ENCODE peak calls at places on chromosomes 2 and 18, in six cellular contexts. B, W, F, N, K and J are unnamed samples.

GRCh38 chr2:54083440-54083839 is 32.0 kb upstream of the ACYP2 start:
- DNase-seq in W (peak; percentile 60), F (peak; percentile 37), B (no peak), N (no peak), K (no peak), J (no peak)

GRCh38 chr2:9844036-9844483 is 786 bp downstream of the TAF1B start:
- DNase-seq in W (peak; percentile 31), K (peak; percentile 65), B (no peak), N (no peak), F (no peak), J (no peak)

GRCh38 chr2:105917216-105917615 is 172.5 kb downstream of the NCK2 start:
- DNase-seq in F (no peak), K (no peak), W (no peak), N (peak; percentile 15), B (no peak), J (no peak)

GRCh38 chr18:51098082-51098481 is 68.1 kb downstream of the SMAD4 start:
- DNase-seq in K (no peak), W (no peak), F (no peak), B (no peak), N (no peak), J (no peak)

GRCh38 chr2:85604568-85605339 is 2.3 kb upstream of the TMEM150A start:
- DNase-seq in F (no peak), N (no peak), W (no peak), K (peak; percentile 31), B (no peak), J (no peak)

GRCh38 chr2:232013701-232014353 is 52.3 kb downstream of the DIS3L2 start:
- DNase-seq in W (peak; percentile 97), K (peak; percentile 55), F (peak; percentile 85), B (no peak), N (no peak), J (no peak)

GRCh38 chr2:240557808-240558207 is at the start of gene ANKMY1:
- DNase-seq in W (peak; percentile 67), F (peak; percentile 69), N (peak; percentile 92), B (no peak), K (peak; percentile 46), J (peak; percentile 78)

GRCh38 chr2:240590681-240591111 is 4.2 kb downstream of the CAPN10 start:
- DNase-seq in F (no peak), K (no peak), B (no peak), N (no peak), W (no peak), J (no peak)

DNA sequence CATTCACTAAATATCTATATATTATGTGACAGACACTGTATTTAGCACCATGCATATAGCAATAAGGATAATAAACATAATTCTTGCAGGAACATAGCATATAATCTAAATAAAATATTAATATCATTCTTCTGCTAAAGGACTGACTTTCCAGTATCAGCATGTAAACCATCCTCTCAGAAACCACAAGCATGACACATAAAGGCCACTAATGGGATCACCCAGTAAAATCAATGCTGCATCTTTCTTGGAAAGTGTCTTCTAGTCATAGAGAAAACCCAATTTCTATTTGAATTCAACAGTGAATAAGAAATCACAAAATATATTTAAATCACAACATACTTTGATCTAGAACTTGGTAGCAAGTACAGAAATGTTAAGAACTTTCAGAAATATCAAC is 5.8 kb upstream of the LRP1B start:
- DNase-seq in N (no peak), F (peak; percentile 29), W (no peak), B (no peak), K (no peak), J (no peak)
- H3K14ac ChIP-seq in N (no peak overlapping the region), F (no peak overlapping the region), W (no peak overlapping the region), B (no peak overlapping the region), K (no peak overlapping the region), J (no peak overlapping the region)

DNA sequence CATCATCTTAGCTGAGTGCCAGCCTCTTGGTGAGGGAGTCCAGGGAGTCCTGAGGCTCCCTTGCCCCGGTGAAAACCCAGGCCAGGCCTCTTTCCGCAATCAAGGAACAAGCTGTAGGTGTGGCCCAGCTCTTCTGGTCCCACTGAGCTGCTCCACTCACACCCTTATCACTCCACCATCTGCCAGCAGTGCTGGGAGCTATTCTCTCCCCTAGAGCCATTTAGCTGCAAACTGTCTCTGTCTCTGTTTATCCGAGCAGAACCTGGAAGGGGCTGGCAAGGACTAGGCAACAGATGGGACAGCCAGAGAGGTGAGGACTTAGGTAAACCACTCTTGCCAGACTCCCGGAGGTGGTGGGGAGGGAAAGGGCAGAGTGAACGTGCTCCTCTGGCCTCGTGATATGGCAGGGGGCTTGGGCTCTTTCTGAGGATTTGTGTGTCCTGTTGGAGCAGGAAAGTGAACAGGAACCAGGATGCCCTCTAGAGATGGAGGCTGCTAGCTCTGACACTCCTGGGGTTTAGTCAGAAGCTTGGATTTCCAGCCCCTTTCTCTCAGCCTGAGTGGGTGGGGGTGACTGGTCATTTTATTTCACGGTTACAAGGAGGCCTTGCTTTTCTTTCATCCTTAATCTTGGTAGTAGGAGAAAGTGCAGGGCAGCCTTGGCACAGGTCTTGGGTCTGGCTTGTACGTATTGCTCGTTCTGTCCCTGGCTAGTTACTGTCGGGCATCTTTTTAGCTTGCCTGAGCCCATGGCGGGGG is 19.6 kb downstream of the B3GNT2 start:
- DNase-seq in N (no peak), W (peak; percentile 46), K (peak; percentile 60), F (peak; percentile 44), B (no peak), J (no peak)
- H3K18ac ChIP-seq in N (no peak overlapping the region), W (no peak overlapping the region), K (peak overlapping the region; percentile 13), F (peak overlapping the region; percentile 79), B (peak overlapping the region; percentile 16), J (no peak overlapping the region)

DNA sequence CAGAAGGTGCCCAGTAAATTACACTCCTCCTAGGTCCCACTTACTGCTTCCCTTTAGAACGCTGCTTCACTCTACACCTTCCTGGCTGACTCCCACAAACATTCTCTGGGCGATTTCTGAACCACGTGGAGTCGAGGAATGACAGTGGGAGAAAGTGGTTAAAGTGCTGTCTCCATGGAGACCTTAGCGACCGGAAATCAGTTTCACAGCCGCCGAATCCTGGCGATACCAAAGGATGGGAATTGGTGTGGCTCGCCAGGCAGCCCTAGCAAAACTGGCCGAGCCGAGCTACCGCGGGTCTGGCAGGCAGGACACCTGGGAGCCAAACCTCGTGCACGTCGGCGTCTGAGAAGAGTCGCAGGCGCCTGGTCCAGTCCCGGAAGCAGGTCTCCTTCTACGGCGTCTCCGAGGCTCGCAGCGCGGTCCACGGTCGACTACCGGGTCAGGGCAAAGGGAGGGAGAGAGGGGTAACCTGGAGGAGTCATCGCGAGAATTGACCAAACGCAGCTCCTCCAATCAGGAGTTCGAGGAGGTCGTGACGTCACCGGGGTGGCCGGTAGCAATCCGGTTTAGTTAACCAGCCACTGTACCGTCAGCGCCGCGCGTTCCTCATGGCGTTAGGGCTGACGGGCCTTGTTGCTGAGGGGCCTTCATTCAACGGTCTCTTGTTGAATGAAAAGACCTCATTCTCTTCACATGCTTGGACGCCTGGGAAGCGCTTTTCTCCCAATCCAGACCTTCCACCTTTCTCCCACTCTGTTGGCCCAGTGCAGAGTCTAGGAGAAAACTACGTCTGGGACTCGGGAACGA is at the start of gene THADA:
- DNase-seq in W (peak; percentile 99), B (peak; percentile 97), F (peak; percentile 99), K (peak; percentile 100), N (peak; percentile 99), J (peak; percentile 98)
- H4K8ac ChIP-seq in W (peak within 1 kb of the TSS; percentile 97), B (peak within 1 kb of the TSS; percentile 90), F (peak within 1 kb of the TSS; percentile 92), K (peak within 1 kb of the TSS; percentile 94), N (no peak within 1 kb of the TSS), J (no peak within 1 kb of the TSS)

GRCh38 chr2:65477590-65477989 is 45.2 kb upstream of the SPRED2 start:
- DNase-seq in B (no peak), K (no peak), N (no peak), F (no peak), W (no peak), J (no peak)

GRCh38 chr2:65478498-65479135 is 46.2 kb upstream of the SPRED2 start:
- DNase-seq in F (no peak), K (no peak), N (no peak), W (no peak), B (no peak), J (no peak)

GRCh38 chr2:65479528-65479927 is 47.1 kb upstream of the SPRED2 start:
- DNase-seq in N (peak; percentile 34), F (no peak), W (no peak), B (no peak), K (no peak), J (no peak)

GRCh38 chr2:65475000-65475399 is 42.6 kb upstream of the SPRED2 start:
- DNase-seq in W (no peak), N (no peak), F (no peak), K (no peak), B (no peak), J (no peak)

DNA sequence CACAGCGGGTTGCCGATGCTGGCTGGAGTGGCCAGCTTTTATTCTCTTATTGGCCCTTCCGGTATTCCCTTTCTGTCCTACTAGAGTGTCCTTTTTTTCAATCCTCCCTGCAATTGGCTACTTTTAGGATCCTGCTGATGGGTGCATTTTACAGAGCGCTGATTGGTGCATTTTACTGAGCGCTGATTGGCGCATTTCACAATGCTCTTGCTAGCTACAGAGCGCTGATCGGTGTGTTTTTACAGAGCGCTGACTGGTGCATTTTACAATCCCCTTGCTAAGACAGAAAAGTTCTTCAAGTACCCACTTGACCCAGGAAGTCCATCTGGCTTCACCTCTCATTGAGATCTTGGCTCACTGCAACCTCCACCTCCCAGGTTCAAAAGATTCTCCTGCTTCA is 44.4 kb upstream of the SPRED2 start:
- DNase-seq in F (no peak), N (no peak), K (no peak), B (no peak), W (no peak), J (no peak)
- H3K14ac ChIP-seq in F (no peak overlapping the region), N (no peak overlapping the region), K (no peak overlapping the region), B (no peak overlapping the region), W (no peak overlapping the region), J (no peak overlapping the region)

GRCh38 chr2:108449410-108450200 is 599 bp downstream of the GCC2 start:
- DNase-seq in B (no peak), F (peak; percentile 68), K (peak; percentile 70), W (peak; percentile 38), N (no peak), J (no peak)
- H3K18ac ChIP-seq in B (peak overlapping the region; percentile 90), F (peak overlapping the region; percentile 75), K (peak overlapping the region; percentile 13), W (peak overlapping the region; percentile 40), N (peak overlapping the region; percentile 94), J (peak overlapping the region; percentile 91)

GRCh38 chr2:171018522-171018921 is 89.5 kb downstream of the GORASP2 start:
- DNase-seq in F (no peak), N (no peak), W (no peak), B (no peak), K (no peak), J (no peak)
- H4K8ac ChIP-seq in F (no peak overlapping the region), N (no peak overlapping the region), W (no peak overlapping the region), B (no peak overlapping the region), K (no peak overlapping the region), J (no peak overlapping the region)

DNA sequence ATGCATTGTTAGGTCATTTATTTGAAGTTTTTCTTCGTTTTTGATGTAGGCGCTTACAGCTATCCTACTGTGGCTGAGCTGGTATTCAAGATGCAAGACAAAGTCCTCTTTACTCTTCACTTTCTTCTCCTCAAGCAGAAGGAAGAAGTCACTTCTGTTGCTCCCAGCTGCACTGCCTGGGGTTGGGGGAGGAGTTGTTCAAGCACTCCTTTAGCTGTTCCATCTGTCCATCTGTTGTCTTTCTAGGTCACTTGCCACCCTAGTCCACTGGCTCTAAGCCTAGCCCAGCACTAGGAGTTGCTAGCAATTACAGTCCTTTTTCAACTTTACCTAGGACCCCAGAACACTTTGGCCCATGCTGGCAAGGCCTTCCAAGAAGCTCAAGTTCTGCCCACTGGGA is 200.6 kb upstream of the RBMS1 start:
- DNase-seq in K (no peak), N (no peak), W (no peak), B (no peak), F (no peak), J (no peak)
- H3K14ac ChIP-seq in K (no peak overlapping the region), N (no peak overlapping the region), W (no peak overlapping the region), B (no peak overlapping the region), F (no peak overlapping the region), J (no peak overlapping the region)